ENCODE peak calls at places on chromosome 14, in six cellular contexts. One of them, this sample, is unnamed.
A peak's percentile ranks its signal among the peaks of the same experiment; 100 is the strongest.

GRCh38 chr14:91177073-91177796 is 63.4 kb downstream of the DGLUCY start:
- DNase-seq in RWPE1: peak; percentile 67
- DNase-seq in ELR: peak; percentile 81
- DNase-seq in tibial artery: no peak
- DNase-seq in CD8-positive, alpha-beta T cell: peak; percentile 60
- DNase-seq in Ammon's horn: peak; percentile 78
- DNase-seq in this sample: peak; percentile 56

GRCh38 chr14:86780461-86780860 is 1212.5 kb downstream of the GALC start:
- DNase-seq in RWPE1: no peak
- DNase-seq in CD8-positive, alpha-beta T cell: no peak
- DNase-seq in tibial artery: no peak
- DNase-seq in Ammon's horn: no peak
- DNase-seq in ELR: no peak
- DNase-seq in this sample: no peak

GRCh38 chr14:68140111-68140741 is 320.6 kb downstream of the RAD51B start:
- DNase-seq in Ammon's horn: no peak
- DNase-seq in RWPE1: peak; percentile 86
- DNase-seq in CD8-positive, alpha-beta T cell: no peak
- DNase-seq in ELR: peak; percentile 97
- DNase-seq in tibial artery: no peak
- DNase-seq in this sample: peak; percentile 32

GRCh38 chr14:65824285-65824977 is 411.9 kb downstream of the FUT8 start:
- DNase-seq in RWPE1: peak; percentile 54
- DNase-seq in CD8-positive, alpha-beta T cell: peak; percentile 44
- DNase-seq in tibial artery: peak; percentile 71
- DNase-seq in Ammon's horn: peak; percentile 85
- DNase-seq in ELR: peak; percentile 76
- DNase-seq in this sample: peak; percentile 74

GRCh38 chr14:79510659-79511058 is 700.6 kb downstream of the DIO2 start:
- DNase-seq in RWPE1: no peak
- DNase-seq in tibial artery: no peak
- DNase-seq in CD8-positive, alpha-beta T cell: no peak
- DNase-seq in ELR: no peak
- DNase-seq in Ammon's horn: no peak
- DNase-seq in this sample: no peak

GRCh38 chr14:35405304-35405996 is 901 bp upstream of the NFKBIA start:
- DNase-seq in ELR: peak; percentile 37
- DNase-seq in CD8-positive, alpha-beta T cell: no peak
- DNase-seq in tibial artery: peak; percentile 83
- DNase-seq in RWPE1: no peak
- DNase-seq in Ammon's horn: peak; percentile 44
- DNase-seq in this sample: peak; percentile 56

GRCh38 chr14:102187583-102188001 is 47.9 kb downstream of the WDR20 start:
- DNase-seq in tibial artery: no peak
- DNase-seq in ELR: no peak
- DNase-seq in CD8-positive, alpha-beta T cell: no peak
- DNase-seq in RWPE1: no peak
- DNase-seq in Ammon's horn: peak; percentile 48
- DNase-seq in this sample: no peak

GRCh38 chr14:28635387-28635786 is 131.2 kb upstream of the FOXG1 start:
- DNase-seq in Ammon's horn: no peak
- DNase-seq in CD8-positive, alpha-beta T cell: no peak
- DNase-seq in RWPE1: no peak
- DNase-seq in ELR: peak; percentile 40
- DNase-seq in tibial artery: no peak
- DNase-seq in this sample: peak; percentile 6

GRCh38 chr14:65462411-65462810 is 49.9 kb downstream of the FUT8 start:
- DNase-seq in tibial artery: no peak
- DNase-seq in ELR: peak; percentile 79
- DNase-seq in Ammon's horn: no peak
- DNase-seq in RWPE1: peak; percentile 80
- DNase-seq in CD8-positive, alpha-beta T cell: no peak
- DNase-seq in this sample: no peak

GRCh38 chr14:99513946-99514551 is 32.8 kb downstream of the CCNK start:
- DNase-seq in ELR: no peak
- DNase-seq in RWPE1: no peak
- DNase-seq in Ammon's horn: no peak
- DNase-seq in tibial artery: peak; percentile 62
- DNase-seq in CD8-positive, alpha-beta T cell: no peak
- DNase-seq in this sample: no peak

GRCh38 chr14:25250516-25250915 is 200.6 kb upstream of the STXBP6 start:
- DNase-seq in tibial artery: no peak
- DNase-seq in ELR: no peak
- DNase-seq in CD8-positive, alpha-beta T cell: no peak
- DNase-seq in Ammon's horn: no peak
- DNase-seq in RWPE1: no peak
- DNase-seq in this sample: no peak

GRCh38 chr14:98477935-98478334 is 794.1 kb downstream of the BCL11B start:
- DNase-seq in tibial artery: no peak
- DNase-seq in RWPE1: no peak
- DNase-seq in CD8-positive, alpha-beta T cell: no peak
- DNase-seq in Ammon's horn: no peak
- DNase-seq in ELR: no peak
- DNase-seq in this sample: no peak

GRCh38 chr14:70808402-70809237 is 693 bp downstream of the MAP3K9 start:
- DNase-seq in RWPE1: peak; percentile 63
- DNase-seq in CD8-positive, alpha-beta T cell: peak; percentile 59
- DNase-seq in ELR: peak; percentile 37
- DNase-seq in Ammon's horn: no peak
- DNase-seq in tibial artery: no peak
- DNase-seq in this sample: no peak

GRCh38 chr14:51094282-51094821 is 553 bp downstream of the TRIM9 start:
- DNase-seq in Ammon's horn: peak; percentile 35
- DNase-seq in ELR: no peak
- DNase-seq in RWPE1: no peak
- DNase-seq in CD8-positive, alpha-beta T cell: peak; percentile 18
- DNase-seq in tibial artery: no peak
- DNase-seq in this sample: no peak

GRCh38 chr14:50620341-50620740 is 47.8 kb downstream of the SAV1 start:
- DNase-seq in CD8-positive, alpha-beta T cell: no peak
- DNase-seq in Ammon's horn: no peak
- DNase-seq in RWPE1: peak; percentile 0
- DNase-seq in ELR: peak; percentile 55
- DNase-seq in tibial artery: no peak
- DNase-seq in this sample: no peak

GRCh38 chr14:65696801-65697200 is 284.3 kb downstream of the FUT8 start:
- DNase-seq in CD8-positive, alpha-beta T cell: no peak
- DNase-seq in Ammon's horn: no peak
- DNase-seq in tibial artery: no peak
- DNase-seq in RWPE1: no peak
- DNase-seq in ELR: peak; percentile 24
- DNase-seq in this sample: no peak

GRCh38 chr14:39265032-39265431 is 31.3 kb downstream of the MIA2 start:
- DNase-seq in RWPE1: no peak
- DNase-seq in tibial artery: no peak
- DNase-seq in CD8-positive, alpha-beta T cell: no peak
- DNase-seq in ELR: peak; percentile 42
- DNase-seq in Ammon's horn: peak; percentile 15
- DNase-seq in this sample: no peak

GRCh38 chr14:98819867-98820206 is 452.2 kb downstream of the BCL11B start:
- DNase-seq in RWPE1: no peak
- DNase-seq in tibial artery: no peak
- DNase-seq in ELR: no peak
- DNase-seq in Ammon's horn: no peak
- DNase-seq in CD8-positive, alpha-beta T cell: no peak
- DNase-seq in this sample: no peak

GRCh38 chr14:88422919-88423318 is 37.5 kb downstream of the SPATA7 start:
- DNase-seq in Ammon's horn: no peak
- DNase-seq in RWPE1: peak; percentile 56
- DNase-seq in ELR: peak; percentile 94
- DNase-seq in CD8-positive, alpha-beta T cell: no peak
- DNase-seq in tibial artery: no peak
- DNase-seq in this sample: no peak

GRCh38 chr14:71355324-71356201 is 448.3 kb downstream of the PCNX1 start:
- DNase-seq in tibial artery: peak; percentile 76
- DNase-seq in RWPE1: peak; percentile 13
- DNase-seq in CD8-positive, alpha-beta T cell: no peak
- DNase-seq in ELR: no peak
- DNase-seq in Ammon's horn: peak; percentile 64
- DNase-seq in this sample: peak; percentile 30

GRCh38 chr14:94010625-94011024 is 13.5 kb downstream of the CCDC197 start:
- DNase-seq in ELR: no peak
- DNase-seq in tibial artery: no peak
- DNase-seq in CD8-positive, alpha-beta T cell: no peak
- DNase-seq in Ammon's horn: no peak
- DNase-seq in RWPE1: no peak
- DNase-seq in this sample: no peak

GRCh38 chr14:76964695-76965094 is 63.8 kb downstream of the IRF2BPL start:
- DNase-seq in ELR: no peak
- DNase-seq in tibial artery: no peak
- DNase-seq in CD8-positive, alpha-beta T cell: peak; percentile 26
- DNase-seq in Ammon's horn: no peak
- DNase-seq in RWPE1: no peak
- DNase-seq in this sample: no peak

GRCh38 chr14:58822856-58823255 is 185.1 kb downstream of the DACT1 start:
- DNase-seq in ELR: no peak
- DNase-seq in RWPE1: no peak
- DNase-seq in tibial artery: no peak
- DNase-seq in CD8-positive, alpha-beta T cell: no peak
- DNase-seq in Ammon's horn: no peak
- DNase-seq in this sample: no peak

GRCh38 chr14:54488318-54488645 is 498 bp downstream of the GMFB start:
- DNase-seq in tibial artery: no peak
- DNase-seq in Ammon's horn: no peak
- DNase-seq in CD8-positive, alpha-beta T cell: no peak
- DNase-seq in ELR: no peak
- DNase-seq in RWPE1: peak; percentile 35
- DNase-seq in this sample: no peak

GRCh38 chr14:75458305-75458704 is 30.5 kb downstream of the JDP2 start:
- DNase-seq in ELR: no peak
- DNase-seq in Ammon's horn: no peak
- DNase-seq in tibial artery: no peak
- DNase-seq in CD8-positive, alpha-beta T cell: no peak
- DNase-seq in RWPE1: no peak
- DNase-seq in this sample: no peak

GRCh38 chr14:99234982-99235491 is 37.0 kb downstream of the BCL11B start:
- DNase-seq in Ammon's horn: peak; percentile 28
- DNase-seq in tibial artery: no peak
- DNase-seq in CD8-positive, alpha-beta T cell: peak; percentile 90
- DNase-seq in ELR: no peak
- DNase-seq in RWPE1: no peak
- DNase-seq in this sample: no peak

GRCh38 chr14:72925171-72925759 is 999 bp upstream of the DCAF4 start:
- DNase-seq in tibial artery: peak; percentile 68
- DNase-seq in RWPE1: no peak
- DNase-seq in ELR: no peak
- DNase-seq in CD8-positive, alpha-beta T cell: no peak
- DNase-seq in Ammon's horn: no peak
- DNase-seq in this sample: no peak

GRCh38 chr14:104307627-104308401 is 169.4 kb downstream of the KIF26A start:
- DNase-seq in Ammon's horn: no peak
- DNase-seq in tibial artery: peak; percentile 55
- DNase-seq in CD8-positive, alpha-beta T cell: no peak
- DNase-seq in ELR: no peak
- DNase-seq in RWPE1: no peak
- DNase-seq in this sample: no peak

GRCh38 chr14:90193925-90194324 is 62.4 kb upstream of the PSMC1 start:
- DNase-seq in ELR: peak; percentile 11
- DNase-seq in CD8-positive, alpha-beta T cell: no peak
- DNase-seq in Ammon's horn: no peak
- DNase-seq in RWPE1: no peak
- DNase-seq in tibial artery: no peak
- DNase-seq in this sample: no peak

This sample was measured in tibial nerve.